ENCODE peak calls at places on chromosomes 13 and 19, in nine cellular contexts. K is fibroblast of pulmonary artery; C is activated naive CD4-positive, alpha-beta T cell treated with anti-CD3 and anti-CD28 coated beads, Interleukin-2, amount 50 U/mL, for 16 hours; H is anterior cingulate cortex; G is activated T-helper 1 cell treated with anti-CD3 and anti-CD28 coated beads, Interleukin-12 subunit alpha, Interleukin-12 subunit beta, Interleukin-2, Interleukin-4 antibody, amounts not matched to agents 30 ng/mL and 10 ng/mL and 1 ng/mL, durations not matched to agents 14 hours and 24 hours and 36 hours; J is T-cell; V is DMS 273 treated with DMSO at 0.1 percent for 48 hours; N is GM04503; P is T follicular helper cell. Z is an unnamed sample.

GRCh38 chr19:52665047-52665446 is 26.9 kb upstream of the ZNF83 start:
- DNase-seq in K (no peak), C (no peak), H (no peak), G (no peak), J (no peak), V (no peak), N (no peak), P (no peak), Z (no peak)

GRCh38 chr13:75687145-75687763 is 51.1 kb downstream of the LMO7 start:
- DNase-seq in K (peak), C (no peak), H (no peak), G (no peak), J (no peak), V (no peak), N (no peak), P (no peak), Z (peak)

GRCh38 chr13:40986328-40986856 is 32.7 kb downstream of the ELF1 start:
- DNase-seq in K (no peak), C (no peak), H (no peak), G (no peak), J (no peak), V (no peak), N (no peak), P (no peak), Z (no peak)

GRCh38 chr19:48344892-48345291 is 18.8 kb downstream of the TMEM143 start:
- DNase-seq in K (no peak), C (no peak), H (no peak), G (no peak), J (no peak), V (peak), N (no peak), P (no peak), Z (no peak)

GRCh38 chr13:40946485-40946884 is 72.6 kb downstream of the ELF1 start:
- DNase-seq in K (no peak), C (no peak), H (no peak), G (no peak), J (no peak), V (no peak), N (no peak), P (no peak), Z (no peak)

GRCh38 chr13:112105884-112106283 is 38.9 kb downstream of the SOX1 start:
- DNase-seq in K (no peak), C (no peak), H (no peak), G (no peak), J (no peak), V (no peak), N (no peak), P (no peak), Z (no peak)

GRCh38 chr13:89554801-89555200 is 1792.7 kb upstream of the MIR17HG start:
- DNase-seq in K (peak), C (no peak), H (no peak), G (no peak), J (no peak), V (no peak), N (no peak), P (no peak), Z (no peak)

GRCh38 chr19:34269968-34270621 is 15.7 kb downstream of the GARRE1 start:
- DNase-seq in K (peak), C (peak), H (peak), G (peak), J (peak), V (no peak), N (no peak), P (peak), Z (peak)

GRCh38 chr13:108270442-108270841 is 924 bp downstream of the TNFSF13B start:
- DNase-seq in K (no peak), C (no peak), H (no peak), G (no peak), J (no peak), V (no peak), N (no peak), P (no peak), Z (peak)

Z was measured in ACHN.